ENCODE peak calls at places on chromosomes 6 and 20, in five cellular contexts. One of them, this sample, is unnamed.

GRCh38 chr6:135323979-135324378 is 142.9 kb downstream of the MYB start:
- DNase-seq in neuronal stem cell: no peak
- DNase-seq in HCT116: no peak
- DNase-seq in H9: no peak
- DNase-seq in K562: no peak
- DNase-seq in this sample: no peak

GRCh38 chr6:128327890-128328289 is 192.5 kb downstream of the PTPRK start:
- DNase-seq in neuronal stem cell: no peak
- DNase-seq in H9: peak
- DNase-seq in K562: no peak
- DNase-seq in HCT116: peak
- DNase-seq in this sample: peak

GRCh38 chr6:33915134-33915533 is 111.3 kb upstream of the MLN start:
- DNase-seq in K562: no peak
- DNase-seq in neuronal stem cell: no peak
- DNase-seq in H9: no peak
- DNase-seq in HCT116: no peak
- DNase-seq in this sample: no peak

GRCh38 chr6:110934499-110934898 is 24.0 kb upstream of the GTF3C6 start:
- DNase-seq in K562: no peak
- DNase-seq in HCT116: no peak
- DNase-seq in H9: no peak
- DNase-seq in neuronal stem cell: no peak
- DNase-seq in this sample: no peak

GRCh38 chr6:159043236-159043635 is 1.6 kb downstream of the TAGAP start:
- DNase-seq in neuronal stem cell: no peak
- DNase-seq in K562: no peak
- DNase-seq in H9: no peak
- DNase-seq in HCT116: no peak
- DNase-seq in this sample: no peak

GRCh38 chr20:38907918-38908677 is 18.1 kb upstream of the FAM83D start:
- DNase-seq in K562: no peak
- DNase-seq in neuronal stem cell: no peak
- DNase-seq in H9: no peak
- DNase-seq in HCT116: no peak
- DNase-seq in this sample: no peak

GRCh38 chr20:20060234-20060998 is 8.1 kb downstream of the CFAP61 start:
- DNase-seq in neuronal stem cell: no peak
- DNase-seq in H9: no peak
- DNase-seq in K562: no peak
- DNase-seq in HCT116: no peak
- DNase-seq in this sample: no peak

GRCh38 chr6:150302801-150303138 is 66.0 kb upstream of the IYD start:
- DNase-seq in H9: no peak
- DNase-seq in neuronal stem cell: no peak
- DNase-seq in K562: no peak
- DNase-seq in HCT116: no peak
- DNase-seq in this sample: peak

GRCh38 chr20:52313335-52313963 is 121.9 kb upstream of the ZFP64 start:
- DNase-seq in K562: no peak
- DNase-seq in H9: peak
- DNase-seq in HCT116: peak
- DNase-seq in neuronal stem cell: peak
- DNase-seq in this sample: peak

GRCh38 chr6:40882321-40882720 is 156.7 kb downstream of the UNC5CL start:
- DNase-seq in HCT116: no peak
- DNase-seq in K562: no peak
- DNase-seq in H9: no peak
- DNase-seq in neuronal stem cell: no peak
- DNase-seq in this sample: no peak

GRCh38 chr6:28218312-28219248 is 6.5 kb upstream of the ZSCAN9 start:
- DNase-seq in K562: peak
- DNase-seq in HCT116: no peak
- DNase-seq in H9: peak
- DNase-seq in neuronal stem cell: peak
- DNase-seq in this sample: peak

GRCh38 chr6:151004415-151005024 is 139.0 kb downstream of the MTHFD1L start:
- DNase-seq in K562: no peak
- DNase-seq in neuronal stem cell: no peak
- DNase-seq in HCT116: no peak
- DNase-seq in H9: no peak
- DNase-seq in this sample: no peak

GRCh38 chr6:160979063-160979708 is 12.4 kb upstream of the MAP3K4 start:
- DNase-seq in neuronal stem cell: no peak
- DNase-seq in K562: no peak
- DNase-seq in H9: no peak
- DNase-seq in HCT116: no peak
- DNase-seq in this sample: no peak
- H2AFZ ChIP-seq in neuronal stem cell: no peak
- H2AFZ ChIP-seq in K562: no peak
- H2AFZ ChIP-seq in H9: no peak
- H2AFZ ChIP-seq in HCT116: no peak
- H2AFZ ChIP-seq in this sample: no peak

DNA sequence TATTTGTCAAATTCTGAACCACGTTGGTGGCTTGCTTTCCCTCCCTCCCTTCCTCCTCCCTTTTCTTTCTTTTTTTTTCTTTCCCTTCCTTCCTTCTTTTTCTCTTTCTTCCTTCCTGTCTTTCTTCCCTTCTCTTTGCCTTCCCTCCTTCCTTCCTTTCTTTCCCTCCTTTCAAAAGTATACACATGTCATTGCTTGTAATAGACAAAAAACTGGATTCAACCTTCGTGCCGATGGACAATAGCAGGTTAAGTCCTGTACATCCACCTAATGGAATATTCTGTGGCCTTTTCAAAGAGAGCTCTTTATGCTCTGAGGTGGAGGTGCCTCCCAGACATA is 72.2 kb downstream of the BANF2 start:
- DNase-seq in K562: no peak
- DNase-seq in H9: no peak
- DNase-seq in neuronal stem cell: no peak
- DNase-seq in HCT116: no peak
- DNase-seq in this sample: no peak
- H2AFZ ChIP-seq in K562: no peak
- H2AFZ ChIP-seq in H9: no peak
- H2AFZ ChIP-seq in neuronal stem cell: no peak
- H2AFZ ChIP-seq in HCT116: no peak
- H2AFZ ChIP-seq in this sample: no peak

DNA sequence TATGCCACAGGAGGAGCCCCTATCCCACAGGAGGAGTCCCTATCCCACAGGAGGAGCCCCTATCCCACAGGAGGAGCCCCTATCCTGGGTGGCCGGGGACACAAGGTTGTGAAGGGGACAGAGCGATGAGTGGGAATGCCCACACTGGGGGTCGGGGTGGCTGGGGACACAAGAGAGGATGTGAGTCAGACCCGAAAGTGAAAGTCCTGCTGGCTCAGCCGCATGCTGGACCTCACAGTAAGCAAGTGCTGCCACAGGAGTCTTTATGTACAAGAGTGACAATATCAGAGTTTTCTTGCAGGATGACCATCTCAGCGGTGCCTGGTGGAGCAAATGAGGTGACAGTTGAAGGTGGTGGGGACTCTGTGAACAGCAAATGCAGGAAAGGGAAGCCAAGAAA is 93.7 kb downstream of the PSMB1 start:
- DNase-seq in HCT116: no peak
- DNase-seq in K562: no peak
- DNase-seq in H9: no peak
- DNase-seq in neuronal stem cell: no peak
- DNase-seq in this sample: no peak
- H2AFZ ChIP-seq in HCT116: no peak
- H2AFZ ChIP-seq in K562: no peak
- H2AFZ ChIP-seq in H9: no peak
- H2AFZ ChIP-seq in neuronal stem cell: no peak
- H2AFZ ChIP-seq in this sample: no peak

GRCh38 chr6:7048859-7049258 is 58.9 kb upstream of the RREB1 start:
- DNase-seq in neuronal stem cell: no peak
- DNase-seq in H9: no peak
- DNase-seq in HCT116: no peak
- DNase-seq in K562: no peak
- DNase-seq in this sample: no peak

GRCh38 chr6:7045746-7046145 is 62.0 kb upstream of the RREB1 start:
- DNase-seq in HCT116: no peak
- DNase-seq in H9: no peak
- DNase-seq in neuronal stem cell: no peak
- DNase-seq in K562: no peak
- DNase-seq in this sample: no peak

GRCh38 chr6:7047966-7048365 is 59.8 kb upstream of the RREB1 start:
- DNase-seq in H9: no peak
- DNase-seq in K562: peak
- DNase-seq in HCT116: no peak
- DNase-seq in neuronal stem cell: no peak
- DNase-seq in this sample: no peak

GRCh38 chr6:7045331-7045730 is 62.4 kb upstream of the RREB1 start:
- DNase-seq in HCT116: no peak
- DNase-seq in H9: no peak
- DNase-seq in K562: no peak
- DNase-seq in neuronal stem cell: no peak
- DNase-seq in this sample: no peak

DNA sequence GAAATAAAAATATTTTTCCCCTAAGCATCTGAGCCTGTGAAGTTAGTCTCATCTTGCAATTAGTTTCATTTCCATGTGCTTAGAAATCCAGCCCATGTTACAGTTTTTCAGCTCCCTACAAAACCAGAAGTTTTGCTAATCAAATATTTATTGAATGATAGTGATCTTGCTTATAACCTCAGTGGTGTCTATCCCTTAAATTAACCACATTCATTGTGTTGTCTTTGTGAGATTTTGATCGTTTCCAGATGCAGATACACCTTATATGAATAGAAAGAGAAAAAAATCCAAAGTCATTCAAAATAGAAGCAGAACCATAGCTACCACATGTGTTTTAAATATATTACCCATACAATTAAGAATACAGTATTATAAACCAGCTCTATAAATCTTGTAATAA is 60.7 kb upstream of the RREB1 start:
- DNase-seq in neuronal stem cell: no peak
- DNase-seq in HCT116: no peak
- DNase-seq in H9: no peak
- DNase-seq in K562: no peak
- DNase-seq in this sample: no peak
- H2AFZ ChIP-seq in neuronal stem cell: no peak
- H2AFZ ChIP-seq in HCT116: no peak
- H2AFZ ChIP-seq in H9: no peak
- H2AFZ ChIP-seq in K562: peak
- H2AFZ ChIP-seq in this sample: no peak

GRCh38 chr6:13847651-13848050 is 33.3 kb upstream of the MCUR1 start:
- DNase-seq in K562: no peak
- DNase-seq in neuronal stem cell: no peak
- DNase-seq in H9: peak
- DNase-seq in HCT116: no peak
- DNase-seq in this sample: no peak
- H2AFZ ChIP-seq in K562: peak
- H2AFZ ChIP-seq in neuronal stem cell: peak
- H2AFZ ChIP-seq in H9: no peak
- H2AFZ ChIP-seq in HCT116: no peak
- H2AFZ ChIP-seq in this sample: no peak

DNA sequence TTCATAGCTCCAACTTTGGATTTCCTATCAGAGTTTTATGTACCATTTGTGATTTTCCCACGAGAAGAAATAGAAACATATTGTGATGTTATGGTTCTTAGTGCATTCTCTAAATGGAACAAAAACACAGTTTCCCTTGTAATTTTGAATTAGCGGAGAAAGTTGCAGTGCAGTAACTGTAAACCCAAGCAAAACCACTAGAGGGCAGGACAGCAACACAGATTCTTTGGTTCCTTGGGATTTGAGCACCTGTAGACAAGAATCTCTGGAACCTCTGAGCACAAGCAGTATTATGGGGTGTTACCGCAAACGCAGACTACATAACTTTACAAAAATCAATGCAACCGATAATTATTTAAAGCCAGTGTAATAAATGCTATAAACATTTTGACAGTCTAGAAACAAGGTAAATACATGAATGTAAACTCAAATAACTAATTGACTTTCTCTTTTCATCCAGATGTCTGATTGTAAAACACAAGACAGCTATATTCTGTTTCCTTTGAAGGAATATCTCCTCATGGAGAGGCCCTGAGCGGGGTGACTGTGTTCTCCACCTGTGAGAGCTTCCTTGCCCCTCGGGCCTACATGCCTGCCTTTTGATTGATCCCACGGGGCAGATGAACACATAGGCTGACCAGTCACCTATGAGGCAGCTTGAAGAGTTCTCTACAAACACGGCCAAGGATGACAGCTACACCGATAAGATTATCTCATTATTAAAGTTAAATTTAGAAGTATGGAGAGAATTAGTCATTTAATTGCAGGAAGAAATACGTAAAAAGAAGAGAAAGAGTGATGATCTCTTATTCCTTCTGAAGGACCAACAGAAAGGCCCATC is 67.5 kb upstream of the COL21A1 start:
- DNase-seq in neuronal stem cell: peak
- DNase-seq in H9: peak
- DNase-seq in HCT116: peak
- DNase-seq in K562: peak
- DNase-seq in this sample: peak
- H2AFZ ChIP-seq in neuronal stem cell: no peak
- H2AFZ ChIP-seq in H9: no peak
- H2AFZ ChIP-seq in HCT116: peak
- H2AFZ ChIP-seq in K562: no peak
- H2AFZ ChIP-seq in this sample: no peak

DNA sequence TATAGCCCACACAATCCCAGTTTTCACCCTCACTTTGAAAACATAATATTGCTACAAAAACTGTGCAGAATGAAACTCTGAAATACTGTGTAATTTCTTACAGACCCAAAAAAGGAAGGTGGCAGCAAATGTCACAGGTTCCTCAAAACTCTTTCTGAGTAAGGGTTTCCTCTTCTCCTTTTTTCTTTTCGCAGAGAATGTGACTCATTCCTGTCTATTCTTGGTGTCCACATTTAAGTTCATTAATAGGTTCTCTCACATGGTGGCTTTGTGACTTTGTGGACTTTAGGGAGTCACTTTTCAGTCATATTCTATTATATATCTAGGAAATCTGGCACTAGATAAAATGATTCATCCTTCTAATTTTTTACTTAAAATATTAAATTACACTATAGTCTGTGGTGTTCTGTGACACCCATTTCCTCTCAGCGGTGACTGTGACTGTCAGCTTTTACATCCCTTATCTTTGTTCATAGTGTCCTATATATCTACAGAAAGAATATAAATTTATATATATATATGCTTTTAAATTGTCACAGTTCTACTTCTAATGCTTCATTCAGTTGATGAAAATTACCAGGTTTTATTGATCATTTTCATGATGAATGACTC is 126.8 kb upstream of the HCRTR2 start:
- DNase-seq in K562: no peak
- DNase-seq in neuronal stem cell: no peak
- DNase-seq in HCT116: no peak
- DNase-seq in H9: no peak
- DNase-seq in this sample: no peak
- H2AFZ ChIP-seq in K562: no peak
- H2AFZ ChIP-seq in neuronal stem cell: no peak
- H2AFZ ChIP-seq in HCT116: peak
- H2AFZ ChIP-seq in H9: no peak
- H2AFZ ChIP-seq in this sample: peak